ENCODE peak calls at places on chromosome 14, in eight cellular contexts. One of them, this sample, is unnamed.

GRCh38 chr14:85566603-85567002 is 36.7 kb downstream of the FLRT2 start:
- DNase-seq in body of pancreas: no peak
- DNase-seq in testis: no peak
- DNase-seq in Panc1: peak; percentile 33
- DNase-seq in tibial nerve: no peak
- DNase-seq in left lung: no peak
- DNase-seq in CD4-positive, CD25-positive, alpha-beta regulatory T cell: no peak
- DNase-seq in A549: no peak
- DNase-seq in this sample: no peak

GRCh38 chr14:102504302-102504950 is 5.2 kb downstream of the ANKRD9 start:
- DNase-seq in CD4-positive, CD25-positive, alpha-beta regulatory T cell: no peak
- DNase-seq in testis: no peak
- DNase-seq in A549: no peak
- DNase-seq in tibial nerve: no peak
- DNase-seq in body of pancreas: no peak
- DNase-seq in left lung: no peak
- DNase-seq in Panc1: no peak
- DNase-seq in this sample: no peak

GRCh38 chr14:20720741-20721140 is 24.9 kb upstream of the EDDM3A start:
- DNase-seq in CD4-positive, CD25-positive, alpha-beta regulatory T cell: no peak
- DNase-seq in body of pancreas: no peak
- DNase-seq in tibial nerve: no peak
- DNase-seq in Panc1: no peak
- DNase-seq in testis: no peak
- DNase-seq in A549: no peak
- DNase-seq in left lung: no peak
- DNase-seq in this sample: no peak

GRCh38 chr14:79011920-79012204 is 841.7 kb downstream of the NRXN3 start:
- DNase-seq in testis: no peak
- DNase-seq in left lung: no peak
- DNase-seq in Panc1: no peak
- DNase-seq in A549: no peak
- DNase-seq in tibial nerve: no peak
- DNase-seq in CD4-positive, CD25-positive, alpha-beta regulatory T cell: no peak
- DNase-seq in body of pancreas: no peak
- DNase-seq in this sample: no peak

GRCh38 chr14:71852201-71852600 is 80.0 kb upstream of the RGS6 start:
- DNase-seq in testis: no peak
- DNase-seq in body of pancreas: no peak
- DNase-seq in A549: no peak
- DNase-seq in Panc1: no peak
- DNase-seq in CD4-positive, CD25-positive, alpha-beta regulatory T cell: no peak
- DNase-seq in tibial nerve: no peak
- DNase-seq in left lung: no peak
- DNase-seq in this sample: no peak

GRCh38 chr14:99378782-99379214 is 101.9 kb downstream of the SETD3 start:
- DNase-seq in body of pancreas: no peak
- DNase-seq in left lung: no peak
- DNase-seq in testis: no peak
- DNase-seq in Panc1: no peak
- DNase-seq in tibial nerve: no peak
- DNase-seq in CD4-positive, CD25-positive, alpha-beta regulatory T cell: no peak
- DNase-seq in A549: peak; percentile 78
- DNase-seq in this sample: no peak

GRCh38 chr14:22848391-22849164 is 12.2 kb downstream of the MMP14 start:
- DNase-seq in Panc1: no peak
- DNase-seq in left lung: peak; percentile 75
- DNase-seq in testis: peak; percentile 76
- DNase-seq in A549: no peak
- DNase-seq in tibial nerve: peak; percentile 70
- DNase-seq in body of pancreas: peak; percentile 40
- DNase-seq in CD4-positive, CD25-positive, alpha-beta regulatory T cell: no peak
- DNase-seq in this sample: peak; percentile 94

GRCh38 chr14:99958380-99958779 is 106.8 kb upstream of the EVL start:
- DNase-seq in tibial nerve: no peak
- DNase-seq in left lung: no peak
- DNase-seq in A549: no peak
- DNase-seq in CD4-positive, CD25-positive, alpha-beta regulatory T cell: no peak
- DNase-seq in body of pancreas: no peak
- DNase-seq in Panc1: no peak
- DNase-seq in testis: no peak
- DNase-seq in this sample: no peak

GRCh38 chr14:25136811-25137210 is 86.9 kb upstream of the STXBP6 start:
- DNase-seq in body of pancreas: no peak
- DNase-seq in A549: no peak
- DNase-seq in Panc1: no peak
- DNase-seq in testis: no peak
- DNase-seq in tibial nerve: no peak
- DNase-seq in left lung: no peak
- DNase-seq in CD4-positive, CD25-positive, alpha-beta regulatory T cell: no peak
- DNase-seq in this sample: no peak

GRCh38 chr14:100422556-100423420 is 99.6 kb downstream of the SLC25A47 start:
- DNase-seq in testis: no peak
- DNase-seq in body of pancreas: no peak
- DNase-seq in left lung: no peak
- DNase-seq in Panc1: no peak
- DNase-seq in CD4-positive, CD25-positive, alpha-beta regulatory T cell: no peak
- DNase-seq in A549: no peak
- DNase-seq in tibial nerve: no peak
- DNase-seq in this sample: no peak

GRCh38 chr14:49549881-49550280 is 36.3 kb downstream of the RPS29 start:
- DNase-seq in tibial nerve: no peak
- DNase-seq in body of pancreas: no peak
- DNase-seq in testis: no peak
- DNase-seq in A549: no peak
- DNase-seq in CD4-positive, CD25-positive, alpha-beta regulatory T cell: no peak
- DNase-seq in left lung: no peak
- DNase-seq in Panc1: no peak
- DNase-seq in this sample: peak; percentile 80

GRCh38 chr14:24422694-24423531 is 6.6 kb downstream of the CBLN3 start:
- DNase-seq in testis: no peak
- DNase-seq in Panc1: no peak
- DNase-seq in CD4-positive, CD25-positive, alpha-beta regulatory T cell: no peak
- DNase-seq in tibial nerve: no peak
- DNase-seq in left lung: no peak
- DNase-seq in A549: no peak
- DNase-seq in body of pancreas: no peak
- DNase-seq in this sample: no peak

GRCh38 chr14:90446405-90446804 is 49.6 kb downstream of the CALM1 start:
- DNase-seq in A549: no peak
- DNase-seq in body of pancreas: no peak
- DNase-seq in testis: no peak
- DNase-seq in CD4-positive, CD25-positive, alpha-beta regulatory T cell: no peak
- DNase-seq in left lung: no peak
- DNase-seq in tibial nerve: no peak
- DNase-seq in Panc1: no peak
- DNase-seq in this sample: no peak

GRCh38 chr14:38138581-38139138 is 69.0 kb upstream of the SSTR1 start:
- DNase-seq in body of pancreas: no peak
- DNase-seq in Panc1: no peak
- DNase-seq in CD4-positive, CD25-positive, alpha-beta regulatory T cell: no peak
- DNase-seq in tibial nerve: no peak
- DNase-seq in A549: no peak
- DNase-seq in left lung: no peak
- DNase-seq in testis: no peak
- DNase-seq in this sample: no peak

GRCh38 chr14:105930572-105930971 is 404.2 kb downstream of the TMEM121 start:
- DNase-seq in left lung: peak; percentile 11
- DNase-seq in tibial nerve: no peak
- DNase-seq in A549: no peak
- DNase-seq in CD4-positive, CD25-positive, alpha-beta regulatory T cell: no peak
- DNase-seq in Panc1: no peak
- DNase-seq in testis: no peak
- DNase-seq in body of pancreas: no peak
- DNase-seq in this sample: no peak
- H3K9me3 ChIP-seq in left lung: peaks cover 5% of the 10 kb centered on the region
- H3K9me3 ChIP-seq in tibial nerve: no peaks in the 10 kb centered on the region
- H3K9me3 ChIP-seq in A549: peaks cover 8% of the 10 kb centered on the region
- H3K9me3 ChIP-seq in CD4-positive, CD25-positive, alpha-beta regulatory T cell: peaks cover 9% of the 10 kb centered on the region
- H3K9me3 ChIP-seq in Panc1: no peaks in the 10 kb centered on the region
- H3K9me3 ChIP-seq in testis: no peaks in the 10 kb centered on the region
- H3K9me3 ChIP-seq in body of pancreas: no peaks in the 10 kb centered on the region
- H3K9me3 ChIP-seq in this sample: no peaks in the 10 kb centered on the region

GRCh38 chr14:92924247-92924646 is 1.3 kb downstream of the CHGA start:
- DNase-seq in left lung: no peak
- DNase-seq in A549: no peak
- DNase-seq in testis: peak; percentile 51
- DNase-seq in tibial nerve: no peak
- DNase-seq in Panc1: no peak
- DNase-seq in body of pancreas: no peak
- DNase-seq in CD4-positive, CD25-positive, alpha-beta regulatory T cell: no peak
- DNase-seq in this sample: no peak
- H3K27ac ChIP-seq in left lung: no peak overlapping the region
- H3K27ac ChIP-seq in A549: no peak overlapping the region
- H3K27ac ChIP-seq in testis: no peak overlapping the region
- H3K27ac ChIP-seq in tibial nerve: no peak overlapping the region
- H3K27ac ChIP-seq in Panc1: no peak overlapping the region
- H3K27ac ChIP-seq in body of pancreas: no peak overlapping the region
- H3K27ac ChIP-seq in CD4-positive, CD25-positive, alpha-beta regulatory T cell: no peak overlapping the region
- H3K27ac ChIP-seq in this sample: no peak overlapping the region

DNA sequence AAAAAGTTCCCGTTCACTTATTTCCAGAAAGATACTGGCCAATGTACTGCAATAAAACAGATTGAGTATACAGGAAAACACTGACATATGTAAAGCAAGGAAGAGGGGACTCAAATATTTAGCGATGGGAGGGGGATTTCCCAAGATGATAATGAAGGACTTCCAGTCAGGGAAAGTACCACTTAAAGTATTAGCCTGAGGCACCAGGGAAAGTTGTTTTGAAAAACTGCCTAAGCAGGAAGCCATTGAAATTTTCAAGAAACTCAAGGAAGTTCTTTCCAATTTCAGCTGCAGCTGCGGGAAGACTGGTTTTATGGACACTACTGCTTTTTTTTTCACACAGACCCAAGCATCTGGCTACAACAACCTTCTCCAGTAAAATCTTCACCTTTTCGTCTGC is 1007.5 kb upstream of the NOVA1 start:
- DNase-seq in left lung: no peak
- DNase-seq in tibial nerve: no peak
- DNase-seq in CD4-positive, CD25-positive, alpha-beta regulatory T cell: no peak
- DNase-seq in Panc1: no peak
- DNase-seq in body of pancreas: no peak
- DNase-seq in A549: no peak
- DNase-seq in testis: no peak
- DNase-seq in this sample: no peak
- H3K9me3 ChIP-seq in left lung: no peaks in the 10 kb centered on the region
- H3K9me3 ChIP-seq in tibial nerve: no peaks in the 10 kb centered on the region
- H3K9me3 ChIP-seq in CD4-positive, CD25-positive, alpha-beta regulatory T cell: peaks cover 2% of the 10 kb centered on the region
- H3K9me3 ChIP-seq in Panc1: no peaks in the 10 kb centered on the region
- H3K9me3 ChIP-seq in body of pancreas: no peaks in the 10 kb centered on the region
- H3K9me3 ChIP-seq in A549: no peaks in the 10 kb centered on the region
- H3K9me3 ChIP-seq in testis: no peaks in the 10 kb centered on the region
- H3K9me3 ChIP-seq in this sample: no peaks in the 10 kb centered on the region

DNA sequence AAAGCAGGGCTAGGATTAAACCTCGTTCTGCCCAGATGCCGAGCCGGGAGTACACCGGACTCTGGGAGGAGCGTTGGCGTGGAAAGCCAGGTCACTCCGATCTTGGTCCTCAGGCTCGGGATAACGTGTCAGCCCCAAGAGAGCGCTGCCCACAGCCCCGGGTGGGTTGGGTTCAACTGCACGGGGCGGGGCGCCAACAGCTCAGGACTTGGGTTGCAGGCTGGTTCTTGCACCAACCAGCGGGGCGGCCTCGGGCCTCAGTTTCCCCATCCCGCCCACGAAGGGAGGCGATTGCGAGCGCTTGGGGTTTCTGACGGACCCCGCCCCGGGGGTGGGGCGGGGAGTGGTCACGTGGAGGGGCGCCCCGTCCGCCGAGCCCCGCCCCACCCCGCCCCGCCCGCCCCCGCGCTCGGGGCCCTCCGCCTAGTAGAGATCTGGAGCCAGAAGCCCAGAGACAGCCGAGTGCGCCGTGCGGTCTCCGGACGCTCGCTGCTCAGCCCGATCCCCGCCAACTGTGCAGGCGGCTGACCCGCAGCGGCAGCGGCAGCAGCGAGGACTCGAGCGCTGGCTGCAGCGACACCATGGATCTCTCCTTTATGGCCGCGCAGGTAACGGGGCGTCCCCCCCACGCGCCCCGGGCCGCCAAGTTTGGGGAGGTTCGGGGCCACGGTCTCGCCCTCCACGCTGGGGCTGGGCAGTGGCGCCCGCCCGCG is at the start of gene C14orf132:
- DNase-seq in CD4-positive, CD25-positive, alpha-beta regulatory T cell: no peak
- DNase-seq in body of pancreas: peak; percentile 64
- DNase-seq in left lung: peak; percentile 71
- DNase-seq in Panc1: no peak
- DNase-seq in testis: peak; percentile 68
- DNase-seq in tibial nerve: peak; percentile 36
- DNase-seq in A549: peak; percentile 52
- DNase-seq in this sample: no peak
- H3K27ac ChIP-seq in CD4-positive, CD25-positive, alpha-beta regulatory T cell: no peak within 1 kb of the TSS
- H3K27ac ChIP-seq in body of pancreas: peak within 1 kb of the TSS; percentile 42
- H3K27ac ChIP-seq in left lung: peak within 1 kb of the TSS; percentile 71
- H3K27ac ChIP-seq in Panc1: peak within 1 kb of the TSS; percentile 17
- H3K27ac ChIP-seq in testis: no peak within 1 kb of the TSS
- H3K27ac ChIP-seq in tibial nerve: peak within 1 kb of the TSS; percentile 84
- H3K27ac ChIP-seq in A549: peak within 1 kb of the TSS; percentile 92
- H3K27ac ChIP-seq in this sample: peak within 1 kb of the TSS; percentile 90

DNA sequence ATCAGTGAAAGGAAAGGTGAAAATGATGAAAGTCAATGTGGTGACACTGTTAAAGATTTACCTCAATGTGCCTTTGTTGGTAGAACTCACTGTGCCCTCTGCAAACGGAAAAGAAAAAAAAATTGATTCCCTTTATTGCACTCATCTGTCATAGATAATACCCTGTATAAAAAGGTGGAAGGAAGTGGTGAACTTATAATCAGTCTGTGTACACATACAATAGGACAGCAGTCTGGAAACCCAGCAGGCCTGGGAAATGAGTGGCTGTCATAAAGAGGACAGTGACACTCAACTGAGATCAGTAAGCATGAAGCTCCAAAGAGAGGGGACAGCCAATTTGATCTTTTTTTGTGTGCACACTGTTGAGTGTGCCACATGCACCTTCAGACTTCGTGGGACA is 364.7 kb downstream of the NOVA1 start:
- DNase-seq in CD4-positive, CD25-positive, alpha-beta regulatory T cell: no peak
- DNase-seq in tibial nerve: no peak
- DNase-seq in body of pancreas: no peak
- DNase-seq in testis: no peak
- DNase-seq in Panc1: no peak
- DNase-seq in A549: no peak
- DNase-seq in left lung: no peak
- DNase-seq in this sample: no peak
- H3K9me3 ChIP-seq in CD4-positive, CD25-positive, alpha-beta regulatory T cell: peaks cover 5% of the 10 kb centered on the region
- H3K9me3 ChIP-seq in tibial nerve: no peaks in the 10 kb centered on the region
- H3K9me3 ChIP-seq in body of pancreas: no peaks in the 10 kb centered on the region
- H3K9me3 ChIP-seq in testis: no peaks in the 10 kb centered on the region
- H3K9me3 ChIP-seq in Panc1: no peaks in the 10 kb centered on the region
- H3K9me3 ChIP-seq in A549: no peaks in the 10 kb centered on the region
- H3K9me3 ChIP-seq in left lung: no peaks in the 10 kb centered on the region
- H3K9me3 ChIP-seq in this sample: no peaks in the 10 kb centered on the region